ENCODE peak calls at places on chromosomes 13 and 19, in five cellular contexts. S is upper lobe of right lung, X is GM19239, V is neural progenitor cell, T is GM03348. Q is an unnamed sample.

GRCh38 chr19:3585301-3586123 is at the start of gene GIPC3:
- DNase-seq in T (no peak), V (no peak), X (no peak), S (no peak), Q (no peak)

GRCh38 chr19:46983097-46983496 is 36.5 kb upstream of the NPAS1 start:
- DNase-seq in S (no peak), V (no peak), T (no peak), X (no peak), Q (no peak)

GRCh38 chr13:104773775-104774174 is 1707.6 kb upstream of the SLC10A2 start:
- DNase-seq in X (peak), T (peak), V (peak), S (no peak), Q (no peak)

GRCh38 chr19:11152318-11153062 is 3.1 kb downstream of the SPC24 start:
- DNase-seq in S (no peak), V (no peak), T (peak), X (no peak), Q (no peak)

GRCh38 chr19:48676487-48676886 is 3.7 kb upstream of the NTN5 start:
- DNase-seq in T (no peak), S (no peak), X (no peak), V (no peak), Q (no peak)

GRCh38 chr13:47798906-47799305 is 202.2 kb downstream of the SUCLA2 start:
- DNase-seq in T (peak), X (no peak), S (no peak), V (no peak), Q (no peak)

GRCh38 chr13:69199664-69200063 is 908.0 kb upstream of the ATXN8OS start:
- DNase-seq in X (no peak), T (no peak), S (no peak), V (peak), Q (no peak)

GRCh38 chr19:6421075-6422014 is 3.3 kb downstream of the KHSRP start:
- DNase-seq in X (no peak), T (no peak), S (no peak), V (no peak), Q (no peak)

GRCh38 chr13:77751513-77752456 is 54.3 kb downstream of the SLAIN1 start:
- DNase-seq in X (no peak), S (no peak), T (peak), V (peak), Q (peak)

GRCh38 chr13:68234278-68234677 is 1004.1 kb upstream of the PCDH9 start:
- DNase-seq in V (peak), S (no peak), T (no peak), X (no peak), Q (no peak)

GRCh38 chr19:42048992-42049391 is 21.0 kb downstream of the GRIK5 start:
- DNase-seq in S (no peak), V (no peak), T (no peak), X (no peak), Q (no peak)

GRCh38 chr19:43527860-43528622 is 1.0 kb upstream of the ETHE1 start:
- DNase-seq in V (no peak), S (no peak), X (no peak), T (no peak), Q (no peak)

GRCh38 chr13:59437902-59438301 is 725.8 kb downstream of the DIAPH3 start:
- DNase-seq in S (no peak), X (no peak), V (no peak), T (no peak), Q (no peak)

GRCh38 chr13:71148391-71148790 is 718.6 kb downstream of the DACH1 start:
- DNase-seq in S (no peak), X (no peak), T (no peak), V (peak), Q (no peak)

GRCh38 chr19:29942404-29943261 is 594 bp downstream of the URI1 start:
- DNase-seq in T (peak), X (peak), S (peak), V (peak), Q (peak)

GRCh38 chr19:33177417-33177976 is 16.6 kb upstream of the LRP3 start:
- DNase-seq in V (peak), X (no peak), T (no peak), S (no peak), Q (no peak)

GRCh38 chr13:111031531-111031961 is 83.6 kb upstream of the ARHGEF7 start:
- DNase-seq in V (no peak), X (no peak), S (no peak), T (peak), Q (no peak)

GRCh38 chr19:17938092-17938845 is 5.5 kb downstream of the CCDC124 start:
- DNase-seq in S (peak), V (peak), X (peak), T (peak), Q (peak)

GRCh38 chr19:13920940-13921744 is 15.1 kb downstream of the CC2D1A start:
- DNase-seq in V (peak), S (no peak), X (peak), T (peak), Q (no peak)

Q was measured in lower lobe of right lung.